ENCODE peak calls at places on chromosomes 1 and 21, in eight cellular contexts. Y is ovary, H is heart right ventricle, U is neural progenitor cell, F is Panc1, N is prostate gland, R is body of pancreas, L is GM23338. E is an unnamed sample. For H3K27me3, the result is how much of the 10 kb centered on the place peaks cover.

GRCh38 chr1:228190182-228190581 is 17.7 kb upstream of the OBSCN start:
- DNase-seq in H (no peak), R (no peak), Y (peak), L (no peak), N (no peak), U (no peak), F (no peak), E (no peak)

GRCh38 chr1:241275981-241276380 is 81.0 kb downstream of the RGS7 start:
- DNase-seq in F (no peak), R (no peak), N (no peak), H (no peak), L (no peak), Y (no peak), U (no peak), E (peak)

GRCh38 chr21:35015435-35016024 is 33.6 kb downstream of the RUNX1 start:
- DNase-seq in N (no peak), R (no peak), L (no peak), F (no peak), H (no peak), U (no peak), Y (no peak), E (peak)

GRCh38 chr1:54186056-54186455 is 13.8 kb downstream of the CYB5RL start:
- DNase-seq in N (no peak), U (no peak), H (no peak), R (no peak), L (no peak), Y (no peak), F (no peak), E (no peak)

GRCh38 chr21:9839011-9839661 is 682.2 kb upstream of the TPTE start:
- DNase-seq in Y (no peak), R (no peak), L (no peak), F (no peak), U (no peak), H (no peak), N (no peak), E (no peak)

GRCh38 chr1:11985851-11986250 is 5.6 kb downstream of the MFN2 start:
- DNase-seq in H (no peak), Y (no peak), R (no peak), F (no peak), U (no peak), N (no peak), L (no peak), E (no peak)

GRCh38 chr1:77543822-77544448 is 138.5 kb downstream of the ZZZ3 start:
- DNase-seq in F (peak), L (no peak), R (no peak), U (no peak), Y (no peak), H (no peak), N (no peak), E (no peak)

GRCh38 chr1:16397095-16397494 is 30.1 kb downstream of the SZRD1 start:
- DNase-seq in Y (no peak), H (no peak), F (no peak), U (no peak), N (no peak), R (no peak), L (no peak), E (no peak)

GRCh38 chr1:224801761-224802490 is 127.5 kb upstream of the DNAH14 start:
- DNase-seq in N (no peak), H (no peak), R (no peak), F (no peak), L (peak), Y (no peak), U (no peak), E (no peak)

GRCh38 chr1:27577504-27578188 is 26.3 kb downstream of the AHDC1 start:
- DNase-seq in F (no peak), U (no peak), R (no peak), L (no peak), N (no peak), Y (no peak), H (peak), E (no peak)

DNA sequence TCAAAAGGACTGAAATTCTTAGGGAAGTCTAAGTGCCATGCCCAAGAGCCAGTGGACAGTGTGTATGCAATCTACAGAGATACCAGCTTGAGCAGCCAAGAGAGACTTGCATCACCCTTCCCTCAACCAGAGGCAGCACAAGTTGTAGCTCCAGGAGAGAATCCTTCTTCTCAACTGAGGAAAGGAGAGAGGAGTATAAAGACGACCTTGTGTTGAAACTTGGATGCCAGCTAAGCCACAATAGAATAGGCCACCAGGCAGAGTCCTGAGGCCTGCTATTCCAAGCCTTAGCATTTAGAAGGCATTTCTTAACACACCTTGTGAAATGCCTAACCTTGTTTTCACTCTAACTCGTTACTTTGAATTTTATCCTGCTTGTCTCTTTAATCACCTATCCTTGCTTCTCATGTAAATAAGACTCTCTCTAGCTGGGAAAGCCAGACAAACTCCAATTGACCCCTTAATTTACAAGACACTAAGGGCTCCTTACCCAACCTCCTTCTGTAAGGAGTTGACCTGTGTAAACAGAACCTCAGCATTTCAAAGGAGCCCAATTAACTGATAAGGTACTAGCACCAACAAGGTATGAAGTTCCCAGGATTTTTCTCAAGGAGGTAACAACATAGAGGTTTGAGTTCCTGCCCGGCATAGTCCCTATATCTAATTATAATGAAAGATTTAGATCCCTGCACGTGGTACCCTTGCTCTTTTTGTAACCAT is 738.8 kb downstream of the AMY1C start:
- DNase-seq in U (no peak), Y (no peak), H (no peak), L (peak), R (no peak), N (no peak), F (no peak), E (no peak)
- H3K27me3 ChIP-seq in U (under half), Y (under half), H (under half), L (half or more), R (under half), N (under half), F (under half), E (under half)

DNA sequence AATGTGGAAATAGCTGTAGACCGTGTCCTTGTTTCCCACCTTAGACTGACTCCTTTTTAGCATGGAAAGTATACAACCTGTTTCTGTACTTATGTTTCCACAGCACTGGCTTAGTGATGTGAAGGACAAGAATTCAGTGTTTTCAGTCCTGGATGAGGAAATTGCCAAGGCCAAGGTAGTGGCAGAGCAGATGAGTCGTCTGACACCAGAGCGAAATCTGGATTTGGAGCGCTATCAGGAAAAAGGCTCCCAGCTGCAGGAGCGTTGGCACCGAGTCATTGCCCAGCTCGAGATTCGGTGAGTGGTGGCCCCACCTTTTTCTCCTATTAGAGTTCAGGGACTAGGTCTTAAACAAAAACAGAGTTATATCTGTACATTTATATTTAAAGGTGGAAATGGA is 112.6 kb downstream of the MACF1 start:
- DNase-seq in R (no peak), U (no peak), F (no peak), Y (no peak), H (no peak), L (no peak), N (no peak), E (no peak)
- H3K27ac ChIP-seq in R (no peak), U (no peak), F (no peak), Y (no peak), H (no peak), L (no peak), N (no peak), E (no peak)

DNA sequence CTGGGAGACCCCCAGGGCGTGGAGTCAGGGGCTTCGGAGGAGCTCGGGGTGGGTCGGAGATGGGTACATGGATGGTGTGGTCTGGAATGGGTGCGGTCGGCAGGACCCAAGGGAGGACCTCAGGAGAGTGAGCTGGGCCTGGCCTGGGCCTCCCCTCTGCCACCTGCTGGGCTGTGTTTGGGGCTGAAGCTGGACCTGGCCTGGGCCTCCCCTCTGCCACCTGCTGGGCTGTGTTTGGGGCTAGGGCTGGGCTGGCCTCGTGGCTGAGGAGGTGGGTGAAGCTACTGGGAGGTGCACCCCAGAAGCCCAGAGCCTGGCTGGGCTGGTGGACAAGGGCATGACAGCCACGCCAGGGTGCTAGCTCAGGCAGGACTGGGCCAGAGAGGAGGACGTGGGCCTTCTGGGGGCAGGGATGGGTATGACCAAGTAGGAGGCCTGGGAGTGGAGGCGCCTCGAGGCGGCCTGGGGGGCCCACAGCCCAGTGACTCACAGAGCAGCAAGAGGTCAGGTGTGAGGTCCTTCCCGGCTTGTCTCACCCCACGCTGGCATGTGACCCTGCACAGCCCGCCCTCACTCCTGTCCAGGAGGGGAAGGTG is 14.5 kb downstream of the SAMD11 start:
- DNase-seq in Y (peak), F (no peak), U (no peak), R (peak), H (no peak), N (peak), L (no peak), E (no peak)
- H3K27me3 ChIP-seq in Y (under half), F (under half), U (half or more), R (under half), H (half or more), N (under half), L (half or more), E (under half)

GRCh38 chr1:160789702-160790611 is 6.0 kb upstream of the LY9 start:
- DNase-seq in R (peak), L (no peak), F (no peak), N (no peak), Y (no peak), H (no peak), U (no peak), E (peak)
- H3K27ac ChIP-seq in R (no peak), L (no peak), F (no peak), N (no peak), Y (no peak), H (no peak), U (no peak), E (no peak)

DNA sequence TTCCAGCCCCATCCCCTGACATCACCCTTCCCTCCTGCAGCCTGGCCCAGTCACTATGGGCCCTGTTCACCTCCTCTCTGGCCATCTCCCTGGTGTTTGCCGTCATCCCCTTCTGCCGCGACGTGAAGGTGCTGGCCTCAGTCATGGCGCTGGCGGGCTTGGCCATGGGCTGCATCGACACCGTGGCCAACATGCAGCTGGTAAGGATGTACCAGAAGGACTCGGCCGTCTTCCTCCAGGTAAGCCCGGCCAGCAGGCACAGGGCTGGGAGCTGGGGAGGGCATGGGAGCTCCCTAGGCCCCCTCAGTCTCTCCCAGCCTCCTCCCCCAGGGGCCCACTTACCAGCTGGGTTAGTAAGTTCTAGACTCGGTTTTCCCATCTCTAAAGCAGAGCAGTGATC is 52.1 kb downstream of the ELK4 start:
- DNase-seq in F (no peak), U (no peak), Y (no peak), N (no peak), L (no peak), R (no peak), H (no peak), E (no peak)
- H3K27me3 ChIP-seq in F (under half), U (under half), Y (under half), N (under half), L (under half), R (under half), H (under half), E (under half)

GRCh38 chr1:69284508-69284907 is 283.2 kb upstream of the LRRC7 start:
- DNase-seq in H (no peak), U (peak), R (no peak), L (peak), F (no peak), N (no peak), Y (no peak), E (no peak)
- H3K27ac ChIP-seq in H (no peak), U (no peak), R (no peak), L (no peak), F (no peak), N (no peak), Y (no peak), E (no peak)